ENCODE peak calls at places on chromosome X, in eight cellular contexts. One of them, this sample, is unnamed.

GRCh38 chrX:136850441-136851175 is 29.9 kb downstream of the RBMX start:
- DNase-seq in tibial nerve: no peak
- DNase-seq in K562: no peak
- DNase-seq in A549: no peak
- DNase-seq in suprapubic skin: no peak
- DNase-seq in HepG2: no peak
- DNase-seq in ovary: no peak
- DNase-seq in stomach: no peak
- DNase-seq in this sample: no peak

GRCh38 chrX:45758319-45758718 is 557.6 kb upstream of the DIPK2B start:
- DNase-seq in tibial nerve: no peak
- DNase-seq in K562: no peak
- DNase-seq in A549: no peak
- DNase-seq in suprapubic skin: no peak
- DNase-seq in HepG2: no peak
- DNase-seq in ovary: no peak
- DNase-seq in stomach: no peak
- DNase-seq in this sample: peak; percentile 17

GRCh38 chrX:65781845-65782244 is 114.4 kb downstream of the MSN start:
- DNase-seq in tibial nerve: no peak
- DNase-seq in K562: no peak
- DNase-seq in A549: no peak
- DNase-seq in suprapubic skin: no peak
- DNase-seq in HepG2: no peak
- DNase-seq in ovary: no peak
- DNase-seq in stomach: no peak
- DNase-seq in this sample: no peak

GRCh38 chrX:31931225-31931624 is 859.4 kb upstream of the FTHL17 start:
- DNase-seq in tibial nerve: no peak
- DNase-seq in K562: no peak
- DNase-seq in A549: no peak
- DNase-seq in suprapubic skin: no peak
- DNase-seq in HepG2: no peak
- DNase-seq in ovary: no peak
- DNase-seq in stomach: no peak
- DNase-seq in this sample: no peak

GRCh38 chrX:154698630-154699248 is 45.4 kb upstream of the CTAG2 start:
- DNase-seq in tibial nerve: no peak
- DNase-seq in K562: no peak
- DNase-seq in A549: no peak
- DNase-seq in suprapubic skin: no peak
- DNase-seq in HepG2: no peak
- DNase-seq in ovary: no peak
- DNase-seq in stomach: no peak
- DNase-seq in this sample: no peak

GRCh38 chrX:103398321-103398937 is 22.1 kb downstream of the BEX3 start:
- DNase-seq in tibial nerve: no peak
- DNase-seq in K562: peak; percentile 15
- DNase-seq in A549: peak; percentile 64
- DNase-seq in suprapubic skin: no peak
- DNase-seq in HepG2: peak; percentile 34
- DNase-seq in ovary: no peak
- DNase-seq in stomach: no peak
- DNase-seq in this sample: no peak

GRCh38 chrX:53681661-53682060 is 4.9 kb downstream of the HUWE1 start:
- DNase-seq in tibial nerve: no peak
- DNase-seq in K562: no peak
- DNase-seq in A549: no peak
- DNase-seq in suprapubic skin: no peak
- DNase-seq in HepG2: no peak
- DNase-seq in ovary: no peak
- DNase-seq in stomach: no peak
- DNase-seq in this sample: no peak

GRCh38 chrX:68985135-68985725 is 156.4 kb downstream of the EFNB1 start:
- DNase-seq in tibial nerve: no peak
- DNase-seq in K562: peak; percentile 2
- DNase-seq in A549: no peak
- DNase-seq in suprapubic skin: no peak
- DNase-seq in HepG2: no peak
- DNase-seq in ovary: no peak
- DNase-seq in stomach: no peak
- DNase-seq in this sample: no peak

GRCh38 chrX:77900688-77901087 is 1.4 kb downstream of the COX7B start:
- DNase-seq in tibial nerve: no peak
- DNase-seq in K562: no peak
- DNase-seq in A549: no peak
- DNase-seq in suprapubic skin: no peak
- DNase-seq in HepG2: no peak
- DNase-seq in ovary: no peak
- DNase-seq in stomach: no peak
- DNase-seq in this sample: no peak

GRCh38 chrX:41241962-41242361 is 92.0 kb upstream of the DDX3X start:
- DNase-seq in tibial nerve: no peak
- DNase-seq in K562: no peak
- DNase-seq in A549: no peak
- DNase-seq in suprapubic skin: no peak
- DNase-seq in HepG2: no peak
- DNase-seq in ovary: no peak
- DNase-seq in stomach: no peak
- DNase-seq in this sample: no peak

GRCh38 chrX:77087529-77088169 is 359.5 kb upstream of the FGF16 start:
- DNase-seq in tibial nerve: peak; percentile 13
- DNase-seq in K562: no peak
- DNase-seq in A549: peak; percentile 26
- DNase-seq in suprapubic skin: no peak
- DNase-seq in HepG2: peak; percentile 92
- DNase-seq in ovary: peak; percentile 33
- DNase-seq in stomach: no peak
- DNase-seq in this sample: peak; percentile 8

GRCh38 chrX:134484039-134484438 is 24.1 kb downstream of the HPRT1 start:
- DNase-seq in tibial nerve: no peak
- DNase-seq in K562: peak; percentile 14
- DNase-seq in A549: peak; percentile 67
- DNase-seq in suprapubic skin: no peak
- DNase-seq in HepG2: peak; percentile 15
- DNase-seq in ovary: no peak
- DNase-seq in stomach: no peak
- DNase-seq in this sample: no peak

GRCh38 chrX:150692837-150693781 is at the start of gene MTMR1:
- DNase-seq in tibial nerve: no peak
- DNase-seq in K562: peak; percentile 83
- DNase-seq in A549: no peak
- DNase-seq in suprapubic skin: peak; percentile 69
- DNase-seq in HepG2: no peak
- DNase-seq in ovary: peak; percentile 35
- DNase-seq in stomach: peak; percentile 44
- DNase-seq in this sample: peak; percentile 42

GRCh38 chrX:80876877-80877276 is 67.2 kb upstream of the BRWD3 start:
- DNase-seq in tibial nerve: no peak
- DNase-seq in K562: no peak
- DNase-seq in A549: peak; percentile 45
- DNase-seq in suprapubic skin: no peak
- DNase-seq in HepG2: peak; percentile 7
- DNase-seq in ovary: no peak
- DNase-seq in stomach: no peak
- DNase-seq in this sample: no peak

GRCh38 chrX:64427787-64428186 is 32.5 kb upstream of the MTMR8 start:
- DNase-seq in tibial nerve: no peak
- DNase-seq in K562: no peak
- DNase-seq in A549: no peak
- DNase-seq in suprapubic skin: no peak
- DNase-seq in HepG2: no peak
- DNase-seq in ovary: no peak
- DNase-seq in stomach: no peak
- DNase-seq in this sample: no peak

GRCh38 chrX:130060122-130061069 is 49.9 kb downstream of the ELF4 start:
- DNase-seq in tibial nerve: peak; percentile 63
- DNase-seq in K562: peak; percentile 92
- DNase-seq in A549: peak; percentile 77
- DNase-seq in suprapubic skin: peak; percentile 83
- DNase-seq in HepG2: peak; percentile 30
- DNase-seq in ovary: peak; percentile 80
- DNase-seq in stomach: peak; percentile 83
- DNase-seq in this sample: peak; percentile 86

GRCh38 chrX:40849906-40850672 is 114.7 kb upstream of the MED14 start:
- DNase-seq in tibial nerve: no peak
- DNase-seq in K562: no peak
- DNase-seq in A549: no peak
- DNase-seq in suprapubic skin: no peak
- DNase-seq in HepG2: no peak
- DNase-seq in ovary: no peak
- DNase-seq in stomach: no peak
- DNase-seq in this sample: no peak

GRCh38 chrX:26722666-26723428 is 506.9 kb downstream of the MAGEB5 start:
- DNase-seq in tibial nerve: no peak
- DNase-seq in K562: no peak
- DNase-seq in A549: no peak
- DNase-seq in suprapubic skin: no peak
- DNase-seq in HepG2: no peak
- DNase-seq in ovary: no peak
- DNase-seq in stomach: no peak
- DNase-seq in this sample: no peak

GRCh38 chrX:72100824-72101351 is 30.8 kb downstream of the RTL5 start:
- DNase-seq in tibial nerve: no peak
- DNase-seq in K562: no peak
- DNase-seq in A549: no peak
- DNase-seq in suprapubic skin: no peak
- DNase-seq in HepG2: no peak
- DNase-seq in ovary: no peak
- DNase-seq in stomach: peak; percentile 43
- DNase-seq in this sample: peak; percentile 41

GRCh38 chrX:136065044-136065671 is 79.9 kb downstream of the SLC9A6 start:
- DNase-seq in tibial nerve: peak; percentile 16
- DNase-seq in K562: no peak
- DNase-seq in A549: no peak
- DNase-seq in suprapubic skin: no peak
- DNase-seq in HepG2: peak; percentile 42
- DNase-seq in ovary: no peak
- DNase-seq in stomach: no peak
- DNase-seq in this sample: no peak

GRCh38 chrX:27619975-27620374 is 29.8 kb downstream of the DCAF8L2 start:
- DNase-seq in tibial nerve: no peak
- DNase-seq in K562: no peak
- DNase-seq in A549: peak; percentile 10
- DNase-seq in suprapubic skin: no peak
- DNase-seq in HepG2: peak; percentile 5
- DNase-seq in ovary: no peak
- DNase-seq in stomach: no peak
- DNase-seq in this sample: no peak

GRCh38 chrX:149540133-149540620 is 635 bp upstream of the EOLA1 start:
- DNase-seq in tibial nerve: peak; percentile 91
- DNase-seq in K562: peak; percentile 82
- DNase-seq in A549: peak; percentile 91
- DNase-seq in suprapubic skin: peak; percentile 95
- DNase-seq in HepG2: peak; percentile 70
- DNase-seq in ovary: peak; percentile 94
- DNase-seq in stomach: peak; percentile 92
- DNase-seq in this sample: peak; percentile 93
- TF ChIP-seq EP300 in tibial nerve: no peak
- TF ChIP-seq EP300 in K562: no peak
- TF ChIP-seq EP300 in A549: no peak
- TF ChIP-seq EP300 in suprapubic skin: no peak
- TF ChIP-seq EP300 in HepG2: no peak
- TF ChIP-seq EP300 in ovary: no peak
- TF ChIP-seq EP300 in stomach: no peak
- TF ChIP-seq EP300 in this sample: no peak

DNA sequence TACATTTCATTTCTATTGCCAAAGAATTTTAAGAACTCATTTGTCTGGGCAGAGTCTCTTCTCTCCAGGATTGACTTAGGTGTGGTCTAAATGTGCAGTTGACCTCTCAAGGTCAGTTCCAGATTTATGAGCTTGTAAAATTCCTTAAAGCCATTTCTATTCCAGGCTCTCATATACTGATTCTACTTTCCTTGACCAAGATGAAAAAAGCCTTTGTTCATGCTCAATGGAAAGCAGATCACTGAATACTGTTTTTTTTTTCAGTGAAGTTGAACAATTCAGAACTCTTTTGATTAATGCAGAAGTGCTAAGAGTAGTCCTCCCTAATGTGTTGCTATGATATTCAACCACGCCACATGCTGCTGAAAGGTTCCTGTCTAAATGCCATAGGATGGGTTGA is 312.5 kb upstream of the PABPC5 start:
- DNase-seq in tibial nerve: no peak
- DNase-seq in K562: no peak
- DNase-seq in A549: no peak
- DNase-seq in suprapubic skin: no peak
- DNase-seq in HepG2: no peak
- DNase-seq in ovary: no peak
- DNase-seq in stomach: no peak
- DNase-seq in this sample: no peak
- TF ChIP-seq EP300 in tibial nerve: no peak
- TF ChIP-seq EP300 in K562: no peak
- TF ChIP-seq EP300 in A549: no peak
- TF ChIP-seq EP300 in suprapubic skin: no peak
- TF ChIP-seq EP300 in HepG2: no peak
- TF ChIP-seq EP300 in ovary: no peak
- TF ChIP-seq EP300 in stomach: no peak
- TF ChIP-seq EP300 in this sample: no peak

GRCh38 chrX:13396887-13397286 is 77.0 kb upstream of the ATXN3L start:
- DNase-seq in tibial nerve: no peak
- DNase-seq in K562: no peak
- DNase-seq in A549: peak; percentile 39
- DNase-seq in suprapubic skin: no peak
- DNase-seq in HepG2: no peak
- DNase-seq in ovary: no peak
- DNase-seq in stomach: no peak
- DNase-seq in this sample: no peak
- TF ChIP-seq EP300 in tibial nerve: no peak
- TF ChIP-seq EP300 in K562: no peak
- TF ChIP-seq EP300 in A549: no peak
- TF ChIP-seq EP300 in suprapubic skin: no peak
- TF ChIP-seq EP300 in HepG2: no peak
- TF ChIP-seq EP300 in ovary: no peak
- TF ChIP-seq EP300 in stomach: no peak
- TF ChIP-seq EP300 in this sample: no peak

GRCh38 chrX:119406739-119407138 is 7.6 kb downstream of the SLC25A43 start:
- DNase-seq in tibial nerve: no peak
- DNase-seq in K562: peak; percentile 56
- DNase-seq in A549: no peak
- DNase-seq in suprapubic skin: no peak
- DNase-seq in HepG2: no peak
- DNase-seq in ovary: no peak
- DNase-seq in stomach: no peak
- DNase-seq in this sample: no peak

GRCh38 chrX:119410854-119411253 is 11.7 kb downstream of the SLC25A43 start:
- DNase-seq in tibial nerve: no peak
- DNase-seq in K562: no peak
- DNase-seq in A549: no peak
- DNase-seq in suprapubic skin: no peak
- DNase-seq in HepG2: no peak
- DNase-seq in ovary: no peak
- DNase-seq in stomach: no peak
- DNase-seq in this sample: no peak

GRCh38 chrX:119411959-119412358 is 12.8 kb downstream of the SLC25A43 start:
- DNase-seq in tibial nerve: no peak
- DNase-seq in K562: no peak
- DNase-seq in A549: peak; percentile 37
- DNase-seq in suprapubic skin: no peak
- DNase-seq in HepG2: no peak
- DNase-seq in ovary: no peak
- DNase-seq in stomach: no peak
- DNase-seq in this sample: no peak

GRCh38 chrX:119407681-119408080 is 8.5 kb downstream of the SLC25A43 start:
- DNase-seq in tibial nerve: no peak
- DNase-seq in K562: no peak
- DNase-seq in A549: no peak
- DNase-seq in suprapubic skin: no peak
- DNase-seq in HepG2: no peak
- DNase-seq in ovary: no peak
- DNase-seq in stomach: no peak
- DNase-seq in this sample: no peak

GRCh38 chrX:119410027-119410819 is 11.1 kb downstream of the SLC25A43 start:
- DNase-seq in tibial nerve: peak; percentile 17
- DNase-seq in K562: no peak
- DNase-seq in A549: peak; percentile 90
- DNase-seq in suprapubic skin: peak; percentile 79
- DNase-seq in HepG2: peak; percentile 57
- DNase-seq in ovary: peak; percentile 42
- DNase-seq in stomach: peak; percentile 60
- DNase-seq in this sample: peak; percentile 80
- TF ChIP-seq EP300 in tibial nerve: no peak
- TF ChIP-seq EP300 in K562: no peak
- TF ChIP-seq EP300 in A549: no peak
- TF ChIP-seq EP300 in suprapubic skin: no peak
- TF ChIP-seq EP300 in HepG2: no peak
- TF ChIP-seq EP300 in ovary: no peak
- TF ChIP-seq EP300 in stomach: no peak
- TF ChIP-seq EP300 in this sample: no peak

This sample was measured in transverse colon.